ENCODE peak calls at places on chromosomes 16 and 17, in six cellular contexts. T is heart right ventricle, C is left ventricle myocardium inferior, R is HepG2, G is Calu3, P is right atrium auricular region. H is an unnamed sample.

GRCh38 chr16:11977206-11978041 is 890 bp downstream of the SNX29 start:
- DNase-seq in T (no peak), C (no peak), R (no peak), G (no peak), P (peak), H (no peak)

GRCh38 chr16:4110680-4111079 is 5.6 kb downstream of the ADCY9 start:
- DNase-seq in T (no peak), C (no peak), R (peak), G (no peak), P (no peak), H (no peak)

GRCh38 chr17:61399131-61400057 is at the start of gene TBX2:
- DNase-seq in T (peak), C (peak), R (peak), G (peak), P (peak), H (peak)

GRCh38 chr16:11233727-11234376 is 22.2 kb downstream of the SOCS1 start:
- DNase-seq in T (no peak), C (no peak), R (no peak), G (no peak), P (no peak), H (no peak)

GRCh38 chr17:6755731-6756184 is at the start of gene XAF1:
- DNase-seq in T (peak), C (peak), R (no peak), G (peak), P (no peak), H (no peak)

GRCh38 chr17:83132251-83133081 is 53.1 kb downstream of the METRNL start:
- DNase-seq in T (peak), C (peak), R (no peak), G (peak), P (no peak), H (no peak)

GRCh38 chr17:59525668-59526067 is 39.7 kb upstream of the DHX40 start:
- DNase-seq in T (no peak), C (no peak), R (no peak), G (no peak), P (no peak), H (no peak)

GRCh38 chr17:42424991-42425610 is 2.0 kb upstream of the CAVIN1 start:
- DNase-seq in T (no peak), C (no peak), R (no peak), G (no peak), P (no peak), H (no peak)

GRCh38 chr16:31833047-31833446 is 40.6 kb upstream of the ZNF267 start:
- DNase-seq in T (no peak), C (no peak), R (no peak), G (no peak), P (no peak), H (no peak)

GRCh38 chr17:49388692-49389513 is 25.8 kb downstream of the PHB1 start:
- DNase-seq in T (no peak), C (no peak), R (no peak), G (no peak), P (no peak), H (no peak)

GRCh38 chr17:4678448-4679026 is 25.4 kb downstream of the PELP1 start:
- DNase-seq in T (no peak), C (no peak), R (peak), G (peak), P (no peak), H (no peak)

GRCh38 chr16:17520567-17520966 is 49.8 kb upstream of the XYLT1 start:
- DNase-seq in T (no peak), C (no peak), R (no peak), G (no peak), P (no peak), H (no peak)

GRCh38 chr17:45289316-45290268 is 27.2 kb downstream of the MAP3K14 start:
- DNase-seq in T (no peak), C (no peak), R (no peak), G (no peak), P (no peak), H (no peak)

GRCh38 chr17:60102632-60103047 is 23.9 kb upstream of the HEATR6 start:
- DNase-seq in T (peak), C (no peak), R (no peak), G (no peak), P (no peak), H (no peak)

GRCh38 chr17:958712-959451 is 20.7 kb downstream of the NXN start:
- DNase-seq in T (no peak), C (no peak), R (no peak), G (no peak), P (no peak), H (no peak)

GRCh38 chr17:58189436-58190146 is 2.9 kb upstream of the EPX start:
- DNase-seq in T (peak), C (peak), R (no peak), G (peak), P (no peak), H (no peak)

GRCh38 chr16:83586036-83586810 is 221.6 kb upstream of the HSBP1 start:
- DNase-seq in T (no peak), C (no peak), R (no peak), G (no peak), P (no peak), H (no peak)

GRCh38 chr16:67650023-67650422 is 5.1 kb downstream of the CARMIL2 start:
- DNase-seq in T (no peak), C (no peak), R (no peak), G (no peak), P (no peak), H (no peak)

DNA sequence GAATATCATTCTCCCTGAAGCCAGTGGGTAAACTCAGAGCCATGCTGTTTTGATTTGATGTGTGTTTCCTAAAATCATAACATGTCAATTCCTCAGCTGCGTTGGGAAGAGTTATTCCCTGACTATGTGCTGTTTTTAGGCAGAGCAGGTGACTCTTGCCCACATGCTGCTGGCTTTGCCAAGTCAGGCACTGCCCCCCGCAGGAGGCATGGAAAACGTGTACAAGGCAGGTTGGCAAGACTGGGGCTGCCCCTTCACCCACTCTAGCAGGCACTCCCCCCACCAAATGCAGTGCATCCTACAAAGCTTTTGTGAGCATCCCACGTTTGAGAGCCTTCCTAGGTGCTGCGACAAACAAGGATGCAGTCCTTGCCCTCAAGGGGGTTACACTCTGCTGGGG is 38.3 kb upstream of the NAT9 start:
- DNase-seq in T (no peak), C (no peak), R (no peak), G (no peak), P (no peak), H (no peak)
- TF ChIP-seq CTCF in T (no peak), C (no peak), R (peak), G (no peak), P (peak), H (no peak)

DNA sequence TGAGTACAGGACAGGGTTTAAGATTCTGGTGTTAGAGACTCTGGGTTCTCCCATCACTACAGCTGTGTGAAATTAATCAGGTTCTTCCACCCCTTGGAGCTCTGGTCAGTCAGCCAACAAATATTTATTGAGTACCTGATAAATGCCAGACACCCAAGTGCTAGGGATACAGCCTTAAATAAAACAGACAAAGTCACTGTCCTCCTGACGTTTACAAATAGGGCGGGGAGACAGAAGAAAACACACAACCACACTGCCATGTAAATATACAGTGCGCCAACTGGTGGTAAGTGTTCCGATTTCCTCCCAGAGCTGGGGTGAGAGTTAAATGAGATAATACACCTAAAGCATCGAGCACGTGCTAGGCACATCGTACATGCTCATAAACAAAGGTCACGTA is 121.0 kb downstream of the COPRS start:
- DNase-seq in T (no peak), C (no peak), R (no peak), G (no peak), P (no peak), H (no peak)
- TF ChIP-seq CTCF in T (peak), C (peak), R (peak), G (no peak), P (no peak), H (no peak)

GRCh38 chr17:70896843-70897242 is 727.5 kb downstream of the KCNJ2 start:
- DNase-seq in T (no peak), C (no peak), R (no peak), G (no peak), P (no peak), H (no peak)
- TF ChIP-seq CTCF in T (no peak), C (no peak), R (no peak), G (no peak), P (no peak), H (no peak)

GRCh38 chr17:47725446-47726109 is 7.5 kb upstream of the TBX21 start:
- DNase-seq in T (no peak), C (no peak), R (no peak), G (no peak), P (no peak), H (no peak)
- TF ChIP-seq CTCF in T (no peak), C (no peak), R (no peak), G (no peak), P (no peak), H (peak)

DNA sequence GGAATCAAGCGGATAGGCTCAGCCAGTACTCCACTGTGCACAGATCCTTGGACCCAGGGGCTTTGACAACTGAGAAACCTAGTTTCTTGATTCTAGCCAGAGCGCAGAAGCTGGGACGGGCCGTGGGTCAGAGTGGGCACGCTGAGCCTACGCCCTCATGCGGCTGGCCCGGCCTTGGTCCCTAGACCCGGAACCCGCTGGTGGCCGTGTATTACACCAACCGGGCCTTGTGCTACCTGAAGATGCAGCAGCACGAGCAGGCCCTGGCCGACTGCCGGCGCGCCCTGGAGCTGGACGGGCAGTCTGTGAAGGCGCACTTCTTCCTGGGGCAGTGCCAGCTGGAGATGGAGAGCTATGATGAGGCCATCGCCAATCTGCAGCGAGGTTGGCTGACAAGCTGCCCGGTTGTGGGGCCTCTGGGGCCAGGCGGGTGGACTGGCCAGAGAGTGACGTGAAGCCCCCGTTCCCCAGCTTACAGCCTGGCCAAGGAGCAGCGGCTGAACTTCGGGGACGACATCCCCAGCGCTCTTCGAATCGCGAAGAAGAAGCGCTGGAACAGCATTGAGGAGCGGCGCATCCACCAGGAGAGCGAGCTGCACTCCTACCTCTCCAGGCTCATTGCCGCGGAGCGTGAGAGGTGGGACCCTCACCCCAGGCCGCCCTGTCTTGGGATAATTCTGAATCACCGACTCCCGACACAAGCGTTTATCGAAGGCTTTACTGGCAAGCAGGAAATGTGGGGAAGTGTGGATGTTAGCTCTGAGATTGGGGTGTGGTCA is 946 bp downstream of the STUB1 start:
- DNase-seq in T (peak), C (no peak), R (peak), G (peak), P (no peak), H (no peak)
- TF ChIP-seq CTCF in T (no peak), C (no peak), R (peak), G (no peak), P (no peak), H (no peak)

H was measured in glutamatergic neuron.